ENCODE peak calls at places on chromosomes 5 and 9, in ten cellular contexts. One of them, this sample, is unnamed.

GRCh38 chr5:33153891-33154290 is 286.9 kb upstream of the TARS1 start:
- DNase-seq in T-cell: no peak
- DNase-seq in HT1080: peak; percentile 77
- DNase-seq in tibial nerve: no peak
- DNase-seq in GM03348: no peak
- DNase-seq in epithelial cell of esophagus: peak; percentile 47
- DNase-seq in Ammon's horn: no peak
- DNase-seq in AG08395: no peak
- DNase-seq in iris pigment epithelial cell: peak; percentile 31
- DNase-seq in mucosa of gallbladder: no peak
- DNase-seq in this sample: no peak

GRCh38 chr5:73442960-73443627 is 5.5 kb downstream of the FOXD1 start:
- DNase-seq in T-cell: no peak
- DNase-seq in HT1080: no peak
- DNase-seq in tibial nerve: no peak
- DNase-seq in GM03348: no peak
- DNase-seq in epithelial cell of esophagus: no peak
- DNase-seq in Ammon's horn: no peak
- DNase-seq in AG08395: no peak
- DNase-seq in iris pigment epithelial cell: no peak
- DNase-seq in mucosa of gallbladder: no peak
- DNase-seq in this sample: no peak

GRCh38 chr5:24832021-24832420 is 187.2 kb upstream of the CDH10 start:
- DNase-seq in T-cell: no peak
- DNase-seq in HT1080: no peak
- DNase-seq in tibial nerve: no peak
- DNase-seq in GM03348: no peak
- DNase-seq in epithelial cell of esophagus: no peak
- DNase-seq in Ammon's horn: no peak
- DNase-seq in AG08395: no peak
- DNase-seq in iris pigment epithelial cell: no peak
- DNase-seq in mucosa of gallbladder: no peak
- DNase-seq in this sample: no peak

GRCh38 chr9:87343816-87344438 is 153.7 kb upstream of the DAPK1 start:
- DNase-seq in T-cell: no peak
- DNase-seq in HT1080: no peak
- DNase-seq in tibial nerve: no peak
- DNase-seq in GM03348: no peak
- DNase-seq in epithelial cell of esophagus: peak; percentile 76
- DNase-seq in Ammon's horn: no peak
- DNase-seq in AG08395: no peak
- DNase-seq in iris pigment epithelial cell: peak; percentile 27
- DNase-seq in mucosa of gallbladder: no peak
- DNase-seq in this sample: no peak

GRCh38 chr5:538801-539468 is 14.7 kb upstream of the SLC9A3 start:
- DNase-seq in T-cell: no peak
- DNase-seq in HT1080: no peak
- DNase-seq in tibial nerve: no peak
- DNase-seq in GM03348: no peak
- DNase-seq in epithelial cell of esophagus: no peak
- DNase-seq in Ammon's horn: no peak
- DNase-seq in AG08395: no peak
- DNase-seq in iris pigment epithelial cell: no peak
- DNase-seq in mucosa of gallbladder: no peak
- DNase-seq in this sample: no peak

GRCh38 chr5:64532212-64532611 is 26.4 kb downstream of the RGS7BP start:
- DNase-seq in T-cell: no peak
- DNase-seq in HT1080: no peak
- DNase-seq in tibial nerve: no peak
- DNase-seq in GM03348: no peak
- DNase-seq in epithelial cell of esophagus: no peak
- DNase-seq in Ammon's horn: no peak
- DNase-seq in AG08395: no peak
- DNase-seq in iris pigment epithelial cell: no peak
- DNase-seq in mucosa of gallbladder: no peak
- DNase-seq in this sample: no peak

GRCh38 chr5:37549411-37549810 is 170.3 kb downstream of the WDR70 start:
- DNase-seq in T-cell: no peak
- DNase-seq in HT1080: no peak
- DNase-seq in tibial nerve: no peak
- DNase-seq in GM03348: no peak
- DNase-seq in epithelial cell of esophagus: no peak
- DNase-seq in Ammon's horn: no peak
- DNase-seq in AG08395: no peak
- DNase-seq in iris pigment epithelial cell: no peak
- DNase-seq in mucosa of gallbladder: no peak
- DNase-seq in this sample: no peak

GRCh38 chr9:113361304-113362018 is 12.1 kb downstream of the BSPRY start:
- DNase-seq in T-cell: no peak
- DNase-seq in HT1080: no peak
- DNase-seq in tibial nerve: no peak
- DNase-seq in GM03348: peak; percentile 55
- DNase-seq in epithelial cell of esophagus: no peak
- DNase-seq in Ammon's horn: peak; percentile 52
- DNase-seq in AG08395: peak; percentile 38
- DNase-seq in iris pigment epithelial cell: peak; percentile 61
- DNase-seq in mucosa of gallbladder: no peak
- DNase-seq in this sample: peak; percentile 77

GRCh38 chr5:143977891-143978448 is 166.0 kb downstream of the HMHB1 start:
- DNase-seq in T-cell: no peak
- DNase-seq in HT1080: peak; percentile 73
- DNase-seq in tibial nerve: no peak
- DNase-seq in GM03348: no peak
- DNase-seq in epithelial cell of esophagus: peak; percentile 95
- DNase-seq in Ammon's horn: no peak
- DNase-seq in AG08395: no peak
- DNase-seq in iris pigment epithelial cell: peak; percentile 43
- DNase-seq in mucosa of gallbladder: no peak
- DNase-seq in this sample: no peak

GRCh38 chr9:89226076-89226475 is 47.5 kb upstream of the SHC3 start:
- DNase-seq in T-cell: no peak
- DNase-seq in HT1080: peak; percentile 13
- DNase-seq in tibial nerve: no peak
- DNase-seq in GM03348: peak; percentile 15
- DNase-seq in epithelial cell of esophagus: no peak
- DNase-seq in Ammon's horn: peak; percentile 70
- DNase-seq in AG08395: no peak
- DNase-seq in iris pigment epithelial cell: peak; percentile 59
- DNase-seq in mucosa of gallbladder: peak; percentile 38
- DNase-seq in this sample: no peak

GRCh38 chr5:103428411-103428871 is 134.1 kb downstream of the NUDT12 start:
- DNase-seq in T-cell: no peak
- DNase-seq in HT1080: no peak
- DNase-seq in tibial nerve: no peak
- DNase-seq in GM03348: no peak
- DNase-seq in epithelial cell of esophagus: no peak
- DNase-seq in Ammon's horn: peak; percentile 48
- DNase-seq in AG08395: no peak
- DNase-seq in iris pigment epithelial cell: peak; percentile 87
- DNase-seq in mucosa of gallbladder: no peak
- DNase-seq in this sample: peak; percentile 39

GRCh38 chr5:168537176-168537575 is 8.1 kb downstream of the FBLL1 start:
- DNase-seq in T-cell: no peak
- DNase-seq in HT1080: no peak
- DNase-seq in tibial nerve: no peak
- DNase-seq in GM03348: no peak
- DNase-seq in epithelial cell of esophagus: no peak
- DNase-seq in Ammon's horn: no peak
- DNase-seq in AG08395: no peak
- DNase-seq in iris pigment epithelial cell: no peak
- DNase-seq in mucosa of gallbladder: no peak
- DNase-seq in this sample: no peak

GRCh38 chr9:6711403-6711802 is 46.4 kb upstream of the KDM4C start:
- DNase-seq in T-cell: no peak
- DNase-seq in HT1080: no peak
- DNase-seq in tibial nerve: no peak
- DNase-seq in GM03348: peak; percentile 36
- DNase-seq in epithelial cell of esophagus: no peak
- DNase-seq in Ammon's horn: no peak
- DNase-seq in AG08395: peak; percentile 35
- DNase-seq in iris pigment epithelial cell: peak; percentile 72
- DNase-seq in mucosa of gallbladder: no peak
- DNase-seq in this sample: no peak

GRCh38 chr5:19837536-19838179 is 150.3 kb downstream of the CDH18 start:
- DNase-seq in T-cell: no peak
- DNase-seq in HT1080: peak; percentile 40
- DNase-seq in tibial nerve: no peak
- DNase-seq in GM03348: peak; percentile 42
- DNase-seq in epithelial cell of esophagus: no peak
- DNase-seq in Ammon's horn: peak; percentile 54
- DNase-seq in AG08395: no peak
- DNase-seq in iris pigment epithelial cell: peak; percentile 24
- DNase-seq in mucosa of gallbladder: no peak
- DNase-seq in this sample: no peak

GRCh38 chr9:78014776-78015175 is 16.8 kb downstream of the GNAQ start:
- DNase-seq in T-cell: no peak
- DNase-seq in HT1080: no peak
- DNase-seq in tibial nerve: no peak
- DNase-seq in GM03348: no peak
- DNase-seq in epithelial cell of esophagus: peak; percentile 41
- DNase-seq in Ammon's horn: no peak
- DNase-seq in AG08395: no peak
- DNase-seq in iris pigment epithelial cell: peak; percentile 75
- DNase-seq in mucosa of gallbladder: no peak
- DNase-seq in this sample: no peak

GRCh38 chr9:111034146-111034545 is 4.1 kb downstream of the LPAR1 start:
- DNase-seq in T-cell: no peak
- DNase-seq in HT1080: no peak
- DNase-seq in tibial nerve: no peak
- DNase-seq in GM03348: no peak
- DNase-seq in epithelial cell of esophagus: no peak
- DNase-seq in Ammon's horn: no peak
- DNase-seq in AG08395: no peak
- DNase-seq in iris pigment epithelial cell: peak; percentile 28
- DNase-seq in mucosa of gallbladder: no peak
- DNase-seq in this sample: peak; percentile 32

GRCh38 chr9:135703726-135704125 is 1.7 kb downstream of the KCNT1 start:
- DNase-seq in T-cell: no peak
- DNase-seq in HT1080: no peak
- DNase-seq in tibial nerve: no peak
- DNase-seq in GM03348: no peak
- DNase-seq in epithelial cell of esophagus: peak; percentile 1
- DNase-seq in Ammon's horn: no peak
- DNase-seq in AG08395: no peak
- DNase-seq in iris pigment epithelial cell: no peak
- DNase-seq in mucosa of gallbladder: no peak
- DNase-seq in this sample: no peak

GRCh38 chr9:37026936-37027581 is 7.0 kb downstream of the PAX5 start:
- DNase-seq in T-cell: no peak
- DNase-seq in HT1080: no peak
- DNase-seq in tibial nerve: no peak
- DNase-seq in GM03348: no peak
- DNase-seq in epithelial cell of esophagus: no peak
- DNase-seq in Ammon's horn: no peak
- DNase-seq in AG08395: no peak
- DNase-seq in iris pigment epithelial cell: no peak
- DNase-seq in mucosa of gallbladder: no peak
- DNase-seq in this sample: no peak

GRCh38 chr9:116718111-116718510 is 31.0 kb downstream of the TRIM32 start:
- DNase-seq in T-cell: no peak
- DNase-seq in HT1080: no peak
- DNase-seq in tibial nerve: no peak
- DNase-seq in GM03348: no peak
- DNase-seq in epithelial cell of esophagus: no peak
- DNase-seq in Ammon's horn: no peak
- DNase-seq in AG08395: no peak
- DNase-seq in iris pigment epithelial cell: no peak
- DNase-seq in mucosa of gallbladder: no peak
- DNase-seq in this sample: no peak

GRCh38 chr5:636951-637350 is 24.8 kb downstream of the CEP72 start:
- DNase-seq in T-cell: no peak
- DNase-seq in HT1080: no peak
- DNase-seq in tibial nerve: no peak
- DNase-seq in GM03348: no peak
- DNase-seq in epithelial cell of esophagus: no peak
- DNase-seq in Ammon's horn: no peak
- DNase-seq in AG08395: no peak
- DNase-seq in iris pigment epithelial cell: no peak
- DNase-seq in mucosa of gallbladder: peak; percentile 8
- DNase-seq in this sample: no peak

GRCh38 chr5:86979801-86980510 is 287.7 kb upstream of the RASA1 start:
- DNase-seq in T-cell: no peak
- DNase-seq in HT1080: peak; percentile 94
- DNase-seq in tibial nerve: no peak
- DNase-seq in GM03348: peak; percentile 53
- DNase-seq in epithelial cell of esophagus: peak; percentile 73
- DNase-seq in Ammon's horn: peak; percentile 14
- DNase-seq in AG08395: peak; percentile 58
- DNase-seq in iris pigment epithelial cell: peak; percentile 80
- DNase-seq in mucosa of gallbladder: no peak
- DNase-seq in this sample: no peak

GRCh38 chr5:160081495-160081894 is 37.8 kb downstream of the PWWP2A start:
- DNase-seq in T-cell: no peak
- DNase-seq in HT1080: no peak
- DNase-seq in tibial nerve: no peak
- DNase-seq in GM03348: no peak
- DNase-seq in epithelial cell of esophagus: no peak
- DNase-seq in Ammon's horn: no peak
- DNase-seq in AG08395: no peak
- DNase-seq in iris pigment epithelial cell: no peak
- DNase-seq in mucosa of gallbladder: no peak
- DNase-seq in this sample: no peak

GRCh38 chr5:179166886-179167841 is 107.0 kb downstream of the ZNF354C start:
- DNase-seq in T-cell: peak; percentile 42
- DNase-seq in HT1080: no peak
- DNase-seq in tibial nerve: no peak
- DNase-seq in GM03348: peak; percentile 96
- DNase-seq in epithelial cell of esophagus: no peak
- DNase-seq in Ammon's horn: peak; percentile 45
- DNase-seq in AG08395: peak; percentile 82
- DNase-seq in iris pigment epithelial cell: peak; percentile 19
- DNase-seq in mucosa of gallbladder: peak; percentile 37
- DNase-seq in this sample: peak; percentile 47

GRCh38 chr9:127858041-127858512 is 3.6 kb upstream of the ENG start:
- DNase-seq in T-cell: no peak
- DNase-seq in HT1080: no peak
- DNase-seq in tibial nerve: no peak
- DNase-seq in GM03348: no peak
- DNase-seq in epithelial cell of esophagus: no peak
- DNase-seq in Ammon's horn: no peak
- DNase-seq in AG08395: no peak
- DNase-seq in iris pigment epithelial cell: no peak
- DNase-seq in mucosa of gallbladder: no peak
- DNase-seq in this sample: no peak

GRCh38 chr9:72424131-72424530 is 59.1 kb upstream of the ZFAND5 start:
- DNase-seq in T-cell: no peak
- DNase-seq in HT1080: no peak
- DNase-seq in tibial nerve: no peak
- DNase-seq in GM03348: no peak
- DNase-seq in epithelial cell of esophagus: no peak
- DNase-seq in Ammon's horn: peak; percentile 20
- DNase-seq in AG08395: no peak
- DNase-seq in iris pigment epithelial cell: no peak
- DNase-seq in mucosa of gallbladder: no peak
- DNase-seq in this sample: peak; percentile 4

GRCh38 chr5:160516696-160517530 is 95.3 kb downstream of the PTTG1 start:
- DNase-seq in T-cell: no peak
- DNase-seq in HT1080: no peak
- DNase-seq in tibial nerve: no peak
- DNase-seq in GM03348: no peak
- DNase-seq in epithelial cell of esophagus: no peak
- DNase-seq in Ammon's horn: no peak
- DNase-seq in AG08395: no peak
- DNase-seq in iris pigment epithelial cell: no peak
- DNase-seq in mucosa of gallbladder: no peak
- DNase-seq in this sample: no peak

GRCh38 chr9:16553869-16554540 is 316.5 kb downstream of the BNC2 start:
- DNase-seq in T-cell: no peak
- DNase-seq in HT1080: no peak
- DNase-seq in tibial nerve: no peak
- DNase-seq in GM03348: no peak
- DNase-seq in epithelial cell of esophagus: no peak
- DNase-seq in Ammon's horn: no peak
- DNase-seq in AG08395: no peak
- DNase-seq in iris pigment epithelial cell: no peak
- DNase-seq in mucosa of gallbladder: no peak
- DNase-seq in this sample: no peak

GRCh38 chr5:98774192-98775046 is 956 bp downstream of the RGMB start:
- DNase-seq in T-cell: peak; percentile 36
- DNase-seq in HT1080: peak; percentile 61
- DNase-seq in tibial nerve: no peak
- DNase-seq in GM03348: peak; percentile 26
- DNase-seq in epithelial cell of esophagus: peak; percentile 68
- DNase-seq in Ammon's horn: peak; percentile 43
- DNase-seq in AG08395: no peak
- DNase-seq in iris pigment epithelial cell: peak; percentile 87
- DNase-seq in mucosa of gallbladder: peak; percentile 44
- DNase-seq in this sample: peak; percentile 37